ENCODE peak calls at places on chromosomes 4 and X, in nine cellular contexts. G is PC-3; Z is CD8-positive, alpha-beta T cell; H is GM23338; M is HFFc6; B is astrocyte of the spinal cord; Y is fibroblast of the aortic adventitia; U is WERI-Rb-1; L is right lobe of liver. N is an unnamed sample.

GRCh38 chrX:78199851-78200250 is 60.4 kb upstream of the TAF9B start:
- DNase-seq in G (peak), U (no peak), B (peak), H (peak), Y (peak), L (no peak), M (no peak), Z (no peak), N (peak)

GRCh38 chr4:177185151-177185550 is 124.5 kb upstream of the NEIL3 start:
- DNase-seq in U (no peak), G (no peak), Y (peak), Z (no peak), H (no peak), L (no peak), B (no peak), M (no peak), N (no peak)

GRCh38 chr4:182145360-182145905 is 97.8 kb upstream of the TENM3 start:
- DNase-seq in Z (no peak), G (no peak), M (no peak), Y (peak), B (peak), L (no peak), H (peak), U (no peak), N (no peak)

GRCh38 chrX:154717824-154718223 is 33.1 kb downstream of the GAB3 start:
- DNase-seq in Y (no peak), Z (no peak), G (peak), M (no peak), H (no peak), B (peak), U (no peak), L (no peak), N (no peak)

GRCh38 chrX:109352121-109352556 is 129.7 kb downstream of the GUCY2F start:
- DNase-seq in U (no peak), G (no peak), H (no peak), B (peak), L (peak), Y (peak), M (no peak), Z (no peak), N (no peak)

GRCh38 chr4:5638976-5639375 is 69.4 kb downstream of the EVC2 start:
- DNase-seq in Y (peak), U (no peak), L (no peak), B (peak), Z (no peak), M (peak), H (no peak), G (peak), N (no peak)

GRCh38 chr4:169314906-169315305 is 44.1 kb upstream of the SH3RF1 start:
- DNase-seq in L (peak), U (no peak), H (no peak), B (peak), M (peak), G (peak), Z (no peak), Y (peak), N (peak)

GRCh38 chrX:20863649-20864048 is 510.6 kb upstream of the CNKSR2 start:
- DNase-seq in B (no peak), H (no peak), L (no peak), G (no peak), U (no peak), Z (no peak), M (no peak), Y (peak), N (no peak)

GRCh38 chrX:140933056-140933455 is 69.3 kb upstream of the SPANXB1 start:
- DNase-seq in G (no peak), L (no peak), U (no peak), M (no peak), B (no peak), Y (no peak), Z (no peak), H (no peak), N (no peak)

GRCh38 chrX:115960440-115961084 is 210.0 kb upstream of the AGTR2 start:
- DNase-seq in Y (no peak), U (no peak), Z (no peak), H (no peak), G (peak), M (no peak), B (no peak), L (no peak), N (no peak)

GRCh38 chrX:21840199-21840557 is 761 bp downstream of the MBTPS2 start:
- DNase-seq in H (no peak), Z (no peak), B (peak), M (no peak), G (no peak), U (no peak), L (no peak), Y (peak), N (no peak)

GRCh38 chrX:101550362-101550761 is at the start of gene ARMCX1:
- DNase-seq in B (peak), H (peak), Y (peak), M (peak), L (no peak), G (no peak), U (no peak), Z (no peak), N (no peak)

GRCh38 chrX:17553451-17553850 is 178.5 kb downstream of the NHS start:
- DNase-seq in Z (peak), L (no peak), M (peak), B (peak), U (no peak), G (peak), H (peak), Y (peak), N (peak)

GRCh38 chrX:41580423-41581064 is 108.2 kb upstream of the GPR34 start:
- DNase-seq in H (no peak), M (no peak), U (no peak), Y (no peak), L (no peak), B (no peak), G (no peak), Z (no peak), N (no peak)

GRCh38 chrX:21907250-21907649 is 33.3 kb upstream of the SMS start:
- DNase-seq in Z (no peak), G (no peak), Y (peak), B (no peak), L (no peak), U (no peak), H (no peak), M (no peak), N (no peak)

DNA sequence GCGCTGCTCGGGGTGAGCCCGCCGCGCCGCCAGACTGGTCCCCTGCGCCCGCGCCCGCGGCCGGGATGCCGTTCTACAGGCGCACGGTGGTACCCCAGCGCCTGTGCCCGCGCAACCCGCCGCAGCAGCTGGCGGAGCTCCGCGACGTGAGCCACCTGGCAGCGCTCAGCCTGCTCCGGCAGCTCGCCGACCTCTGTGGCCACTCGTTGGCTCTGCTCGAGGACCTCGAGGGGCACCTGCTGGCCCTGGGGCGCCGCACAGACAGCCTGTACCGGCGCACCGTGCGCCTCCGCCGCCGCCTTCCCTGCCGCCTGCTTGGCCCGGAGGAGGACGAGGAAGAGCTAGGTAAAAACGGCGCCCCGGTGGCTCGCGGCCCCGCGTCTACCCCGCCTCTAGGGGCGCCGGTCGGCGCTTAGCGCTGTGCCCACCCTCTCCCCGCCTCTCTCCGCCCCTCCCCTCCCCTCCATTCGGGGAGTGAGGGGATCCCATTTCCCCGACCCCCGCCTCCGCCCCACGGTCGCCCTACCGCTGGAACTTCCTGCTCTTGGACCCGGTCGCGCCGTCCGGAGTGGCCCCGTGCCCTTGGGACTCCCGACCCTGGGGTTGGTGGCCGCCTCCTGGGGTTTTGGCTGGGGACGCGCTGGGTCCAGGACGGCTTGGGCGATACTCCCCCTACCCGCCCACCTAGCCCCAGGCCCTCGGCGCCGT is 532 bp downstream of the NHSL2 start:
- DNase-seq in M (no peak), B (no peak), H (peak), Y (no peak), G (no peak), U (peak), Z (peak), L (no peak), N (no peak)
- TF ChIP-seq CTCF in M (no peak), B (peak), H (peak), Y (peak), G (peak), U (peak), Z (no peak), L (peak), N (no peak)

DNA sequence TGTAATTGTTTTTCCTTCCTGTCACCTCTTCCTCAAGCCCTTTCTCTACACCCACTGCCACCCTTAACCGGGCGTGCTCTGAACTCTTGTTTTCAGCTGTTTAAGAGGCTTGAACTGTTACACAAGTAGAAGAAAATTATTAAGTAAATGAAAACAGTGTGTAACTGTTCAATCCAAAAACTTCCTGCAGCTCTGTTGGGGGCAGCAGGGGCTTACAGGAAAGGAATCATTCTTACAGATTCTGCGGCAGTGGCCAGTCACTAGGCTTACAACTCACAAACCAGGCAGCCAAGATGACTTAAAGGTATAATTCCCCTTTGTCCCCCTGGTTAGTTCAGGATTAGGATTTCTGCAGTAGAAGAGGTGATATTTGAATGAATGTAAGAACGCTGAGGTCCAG is 70.2 kb upstream of the ETNPPL start:
- DNase-seq in H (no peak), B (peak), G (no peak), M (peak), L (no peak), U (no peak), Y (no peak), Z (no peak), N (no peak)
- TF ChIP-seq CTCF in H (no peak), B (peak), G (no peak), M (peak), L (no peak), U (no peak), Y (no peak), Z (no peak), N (no peak)

DNA sequence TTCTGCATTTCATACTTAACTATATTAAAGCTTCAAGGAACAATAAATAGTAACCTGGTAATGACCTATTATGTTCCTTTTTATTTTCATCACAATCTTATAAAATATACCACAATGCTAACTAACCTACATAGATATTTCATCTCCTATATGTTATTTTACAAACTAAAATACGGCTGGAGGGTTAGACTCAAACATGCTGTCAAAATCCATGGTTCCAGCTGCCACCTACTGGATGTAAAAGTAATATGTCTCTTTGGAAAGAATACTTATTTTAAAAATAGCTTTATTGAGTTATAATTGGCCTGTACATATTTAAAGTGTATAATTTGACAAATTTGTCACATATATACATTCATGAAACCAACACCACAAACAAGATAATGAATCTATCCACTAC is 15.0 kb downstream of the RGN start:
- DNase-seq in M (peak), Z (no peak), H (peak), L (no peak), B (peak), G (peak), Y (peak), U (peak), N (no peak)
- TF ChIP-seq CTCF in M (peak), Z (peak), H (peak), L (peak), B (peak), G (peak), Y (peak), U (no peak), N (no peak)

GRCh38 chr4:166318810-166319525 is 445.9 kb downstream of the TLL1 start:
- DNase-seq in M (peak), B (peak), G (peak), Y (peak), L (no peak), H (no peak), Z (no peak), U (no peak), N (no peak)

GRCh38 chr4:166323250-166323649 is 450.2 kb downstream of the TLL1 start:
- DNase-seq in L (no peak), Z (no peak), U (no peak), M (no peak), H (no peak), Y (no peak), B (no peak), G (no peak), N (no peak)

DNA sequence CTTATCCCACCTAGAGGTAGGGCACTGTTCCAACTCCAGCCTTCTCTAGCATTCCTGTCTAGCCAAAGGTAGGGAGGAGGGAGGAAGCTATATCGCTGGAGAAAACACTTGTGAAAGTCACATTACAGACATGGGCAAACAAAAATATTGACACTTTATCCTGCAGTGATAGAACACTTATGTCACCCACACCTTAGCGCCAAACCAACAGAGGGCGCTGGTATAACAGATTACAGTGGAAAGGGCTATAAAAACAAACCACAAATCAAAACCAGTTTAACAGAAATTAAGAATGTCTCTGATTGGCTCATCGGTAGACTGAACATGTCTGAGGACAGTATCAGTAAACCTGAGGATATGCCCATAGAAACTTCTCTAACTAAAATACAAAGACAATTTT is 451.3 kb downstream of the TLL1 start:
- DNase-seq in H (peak), Y (peak), G (peak), M (peak), B (peak), L (no peak), U (peak), Z (no peak), N (peak)
- TF ChIP-seq CTCF in H (peak), Y (peak), G (peak), M (peak), B (peak), L (no peak), U (peak), Z (no peak), N (peak)

GRCh38 chr4:108681321-108681809 is 31.0 kb downstream of the OSTC start:
- DNase-seq in Z (no peak), B (no peak), L (no peak), H (no peak), G (no peak), U (no peak), M (no peak), Y (no peak), N (no peak)

GRCh38 chr4:108685036-108685686 is 34.8 kb downstream of the OSTC start:
- DNase-seq in G (no peak), U (no peak), H (no peak), Y (peak), Z (no peak), L (no peak), M (no peak), B (no peak), N (no peak)

DNA sequence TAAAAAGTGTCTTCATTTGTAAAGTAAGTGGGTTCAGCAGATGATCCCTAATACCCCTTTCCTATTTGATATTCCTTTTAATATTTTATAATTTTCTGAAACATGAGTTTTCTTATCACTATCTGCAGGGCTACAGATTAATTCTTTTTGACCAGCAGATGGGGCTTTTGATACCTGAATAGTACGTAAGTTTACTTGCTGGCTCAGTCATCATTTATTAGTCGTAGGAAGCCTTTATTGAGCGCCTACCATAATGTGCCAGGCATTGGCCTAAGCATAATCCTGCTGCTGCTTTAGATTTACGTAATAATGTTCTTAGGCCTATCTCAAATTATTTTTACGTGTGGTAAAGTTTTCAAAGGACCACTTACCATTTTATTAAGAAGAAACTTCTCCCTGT is 33.1 kb downstream of the OSTC start:
- DNase-seq in B (peak), L (no peak), Y (peak), M (peak), H (peak), Z (no peak), U (no peak), G (peak), N (no peak)
- TF ChIP-seq CTCF in B (peak), L (peak), Y (peak), M (peak), H (peak), Z (no peak), U (peak), G (peak), N (peak)

DNA sequence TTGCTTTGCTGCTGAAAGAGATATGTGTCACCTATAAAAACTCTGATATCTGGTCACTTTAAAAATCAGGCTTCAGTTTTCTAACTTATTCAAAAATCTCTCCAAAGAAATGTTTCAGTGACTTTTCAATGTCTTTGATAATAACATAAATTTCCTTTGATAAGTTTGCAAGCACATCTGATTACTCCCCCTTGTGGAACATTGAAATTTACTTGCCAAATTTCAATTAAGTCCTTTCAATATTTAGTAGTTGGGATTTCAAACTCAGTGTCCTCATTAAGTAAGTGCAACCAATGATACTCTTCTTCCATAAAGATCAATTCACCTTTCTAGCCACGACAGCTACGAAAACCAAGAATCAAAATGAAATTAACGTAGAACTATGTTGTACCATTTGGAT is 151.3 kb upstream of the FAM47C start:
- DNase-seq in Y (no peak), U (no peak), Z (no peak), B (peak), H (peak), G (peak), L (no peak), M (no peak), N (no peak)
- TF ChIP-seq CTCF in Y (no peak), U (no peak), Z (no peak), B (no peak), H (peak), G (peak), L (peak), M (peak), N (no peak)

GRCh38 chrX:68018248-68019203 is 414.8 kb downstream of the OPHN1 start:
- DNase-seq in Y (peak), G (peak), B (peak), M (peak), U (peak), Z (no peak), L (peak), H (peak), N (peak)
- TF ChIP-seq CTCF in Y (peak), G (peak), B (peak), M (peak), U (peak), Z (no peak), L (peak), H (peak), N (no peak)